ENCODE peak calls at places on chromosomes 12 and 14, in four cellular contexts. One of them, this sample, is unnamed.
A peak's percentile ranks its signal among the peaks of the same experiment; 100 is the strongest.

GRCh38 chr12:28086521-28086920 is 103.7 kb upstream of the CCDC91 start:
- DNase-seq in PC-3: no peak
- DNase-seq in heart right ventricle: no peak
- DNase-seq in sigmoid colon: no peak
- DNase-seq in this sample: no peak

GRCh38 chr12:105257321-105257728 is 21.4 kb upstream of the APPL2 start:
- DNase-seq in sigmoid colon: no peak
- DNase-seq in heart right ventricle: no peak
- DNase-seq in PC-3: peak; percentile 81
- DNase-seq in this sample: peak; percentile 72

GRCh38 chr12:52683575-52684300 is 3.5 kb upstream of the KRT1 start:
- DNase-seq in PC-3: no peak
- DNase-seq in sigmoid colon: no peak
- DNase-seq in heart right ventricle: no peak
- DNase-seq in this sample: no peak

GRCh38 chr12:123767613-123768012 is 5.5 kb downstream of the DNAH10 start:
- DNase-seq in sigmoid colon: no peak
- DNase-seq in PC-3: no peak
- DNase-seq in heart right ventricle: no peak
- DNase-seq in this sample: no peak

GRCh38 chr12:98579835-98580234 is 13.7 kb upstream of the SLC25A3 start:
- DNase-seq in heart right ventricle: no peak
- DNase-seq in sigmoid colon: no peak
- DNase-seq in PC-3: no peak
- DNase-seq in this sample: no peak

GRCh38 chr14:94129758-94130414 is 482 bp upstream of the IFI27L2 start:
- DNase-seq in PC-3: peak; percentile 52
- DNase-seq in sigmoid colon: no peak
- DNase-seq in heart right ventricle: peak; percentile 67
- DNase-seq in this sample: peak; percentile 35

GRCh38 chr12:131695968-131696367 is 14.9 kb upstream of the SFSWAP start:
- DNase-seq in heart right ventricle: no peak
- DNase-seq in PC-3: no peak
- DNase-seq in sigmoid colon: peak; percentile 35
- DNase-seq in this sample: no peak

GRCh38 chr12:116282371-116283286 is 5.1 kb upstream of the MED13L start:
- DNase-seq in PC-3: no peak
- DNase-seq in sigmoid colon: no peak
- DNase-seq in heart right ventricle: no peak
- DNase-seq in this sample: no peak

GRCh38 chr14:23562822-23563472 is 4.6 kb downstream of the AP1G2 start:
- DNase-seq in sigmoid colon: peak; percentile 74
- DNase-seq in heart right ventricle: no peak
- DNase-seq in PC-3: peak; percentile 65
- DNase-seq in this sample: peak; percentile 38

GRCh38 chr12:38158428-38159091 is 158.0 kb upstream of the ALG10B start:
- DNase-seq in PC-3: no peak
- DNase-seq in sigmoid colon: no peak
- DNase-seq in heart right ventricle: no peak
- DNase-seq in this sample: no peak
- H3K27ac ChIP-seq in PC-3: no peak overlapping the region
- H3K27ac ChIP-seq in sigmoid colon: no peak overlapping the region
- H3K27ac ChIP-seq in heart right ventricle: no peak overlapping the region
- H3K27ac ChIP-seq in this sample: no peak overlapping the region

DNA sequence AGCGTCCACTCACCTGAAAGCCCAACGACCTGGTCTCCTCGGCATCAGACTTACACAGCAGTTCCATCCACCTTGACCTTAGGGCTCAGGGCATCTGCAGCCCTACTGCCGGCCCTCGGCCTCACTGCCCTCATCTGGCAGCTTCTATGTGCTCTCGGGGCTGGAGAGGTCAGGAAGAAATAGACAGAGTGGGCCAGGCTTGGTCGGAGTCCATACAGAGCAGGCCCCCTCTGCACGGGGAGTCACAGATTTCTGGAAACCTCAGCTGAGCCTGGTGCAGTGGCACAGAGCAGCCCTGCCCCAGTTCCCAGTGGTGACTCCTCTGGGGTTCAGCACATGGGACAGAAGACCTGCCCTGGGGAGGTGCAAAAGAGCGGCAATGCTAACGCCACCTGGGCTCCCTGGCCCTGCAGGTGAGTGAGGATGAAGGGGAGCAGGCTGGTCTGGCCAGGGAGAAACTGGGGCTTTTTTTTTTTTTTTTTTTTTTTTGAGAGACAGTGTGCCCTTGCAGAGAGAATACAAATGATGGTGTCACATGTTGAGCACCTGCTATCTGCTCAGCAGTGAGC is 190.1 kb upstream of the PRMT8 start:
- DNase-seq in PC-3: no peak
- DNase-seq in heart right ventricle: no peak
- DNase-seq in sigmoid colon: no peak
- DNase-seq in this sample: no peak
- TF ChIP-seq CTCF in PC-3: peak; percentile 1
- TF ChIP-seq CTCF in heart right ventricle: no peak
- TF ChIP-seq CTCF in sigmoid colon: no peak
- TF ChIP-seq CTCF in this sample: no peak

GRCh38 chr12:71439613-71440392 is at the start of gene LGR5:
- DNase-seq in sigmoid colon: no peak
- DNase-seq in PC-3: peak; percentile 15
- DNase-seq in heart right ventricle: no peak
- DNase-seq in this sample: no peak

GRCh38 chr12:71442567-71442931 is 3.0 kb downstream of the LGR5 start:
- DNase-seq in sigmoid colon: no peak
- DNase-seq in heart right ventricle: no peak
- DNase-seq in PC-3: no peak
- DNase-seq in this sample: no peak

GRCh38 chr12:71441836-71442566 is 2.4 kb downstream of the LGR5 start:
- DNase-seq in PC-3: no peak
- DNase-seq in heart right ventricle: no peak
- DNase-seq in sigmoid colon: no peak
- DNase-seq in this sample: no peak

GRCh38 chr12:71440393-71441349 is 1.1 kb downstream of the LGR5 start:
- DNase-seq in heart right ventricle: no peak
- DNase-seq in sigmoid colon: no peak
- DNase-seq in PC-3: no peak
- DNase-seq in this sample: no peak

GRCh38 chr12:71441350-71441748 is 1.8 kb downstream of the LGR5 start:
- DNase-seq in heart right ventricle: no peak
- DNase-seq in PC-3: no peak
- DNase-seq in sigmoid colon: no peak
- DNase-seq in this sample: no peak
- H3K27ac ChIP-seq in heart right ventricle: no peak overlapping the region
- H3K27ac ChIP-seq in PC-3: no peak overlapping the region
- H3K27ac ChIP-seq in sigmoid colon: no peak overlapping the region
- H3K27ac ChIP-seq in this sample: no peak overlapping the region

GRCh38 chr14:68772761-68773381 is 20.0 kb downstream of the ZFP36L1 start:
- DNase-seq in PC-3: no peak
- DNase-seq in heart right ventricle: no peak
- DNase-seq in sigmoid colon: peak; percentile 25
- DNase-seq in this sample: no peak

GRCh38 chr14:68771631-68772030 is 21.2 kb downstream of the ZFP36L1 start:
- DNase-seq in heart right ventricle: peak; percentile 77
- DNase-seq in PC-3: no peak
- DNase-seq in sigmoid colon: peak; percentile 63
- DNase-seq in this sample: no peak

GRCh38 chr14:68777644-68778043 is 15.2 kb downstream of the ZFP36L1 start:
- DNase-seq in heart right ventricle: no peak
- DNase-seq in PC-3: no peak
- DNase-seq in sigmoid colon: peak; percentile 41
- DNase-seq in this sample: no peak

GRCh38 chr14:68774771-68775613 is 17.9 kb downstream of the ZFP36L1 start:
- DNase-seq in heart right ventricle: no peak
- DNase-seq in sigmoid colon: peak; percentile 43
- DNase-seq in PC-3: peak; percentile 93
- DNase-seq in this sample: no peak

DNA sequence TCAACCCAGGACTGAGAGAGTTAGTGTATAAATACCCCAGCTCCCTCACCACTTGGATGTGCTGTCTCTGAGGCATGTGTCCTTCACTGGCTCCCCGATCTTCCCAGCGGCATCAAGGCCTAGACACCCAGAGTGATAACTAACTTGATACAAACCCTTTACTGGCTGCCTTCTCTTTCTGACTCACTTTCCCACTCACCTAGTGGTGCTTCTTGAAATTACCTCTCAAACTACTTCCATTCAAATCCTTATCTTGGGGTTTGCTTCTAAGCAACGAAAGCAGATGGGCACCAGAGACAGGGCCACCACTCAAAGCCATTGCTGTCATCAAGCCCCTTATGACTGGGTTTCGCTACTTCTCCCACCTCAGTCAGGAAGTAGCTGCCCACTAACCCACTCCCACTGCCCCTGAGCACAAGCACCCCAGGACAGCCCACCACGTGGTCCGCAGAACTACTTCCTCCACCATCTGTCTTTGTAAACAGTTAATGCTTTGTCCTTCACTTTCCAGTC is 17.2 kb downstream of the ZFP36L1 start:
- DNase-seq in heart right ventricle: no peak
- DNase-seq in PC-3: no peak
- DNase-seq in sigmoid colon: peak; percentile 51
- DNase-seq in this sample: no peak
- TF ChIP-seq CTCF in heart right ventricle: no peak
- TF ChIP-seq CTCF in PC-3: no peak
- TF ChIP-seq CTCF in sigmoid colon: no peak
- TF ChIP-seq CTCF in this sample: no peak

This sample was measured in brain microvascular endothelial cell.